ENCODE peak calls at places on chromosomes 2 and 18, in five cellular contexts. One of them, this sample, is unnamed.

GRCh38 chr2:197261808-197262226 is 48.8 kb downstream of the ANKRD44 start:
- DNase-seq in GM12878: peak
- DNase-seq in endothelial cell of umbilical vein: peak
- DNase-seq in fibroblast of lung: peak
- DNase-seq in astrocyte: peak
- DNase-seq in this sample: no peak

GRCh38 chr2:73293534-73294171 is at the start of gene EGR4:
- DNase-seq in GM12878: peak
- DNase-seq in endothelial cell of umbilical vein: peak
- DNase-seq in fibroblast of lung: peak
- DNase-seq in astrocyte: peak
- DNase-seq in this sample: peak

GRCh38 chr2:220811952-220812570 is 760.0 kb downstream of the EPHA4 start:
- DNase-seq in GM12878: no peak
- DNase-seq in endothelial cell of umbilical vein: no peak
- DNase-seq in fibroblast of lung: peak
- DNase-seq in astrocyte: peak
- DNase-seq in this sample: no peak

GRCh38 chr2:99066602-99067001 is 74.9 kb upstream of the C2orf15 start:
- DNase-seq in GM12878: peak
- DNase-seq in endothelial cell of umbilical vein: peak
- DNase-seq in fibroblast of lung: peak
- DNase-seq in astrocyte: peak
- DNase-seq in this sample: peak

GRCh38 chr2:174492963-174493431 is 6.2 kb upstream of the GPR155 start:
- DNase-seq in GM12878: peak
- DNase-seq in endothelial cell of umbilical vein: no peak
- DNase-seq in fibroblast of lung: no peak
- DNase-seq in astrocyte: no peak
- DNase-seq in this sample: no peak

GRCh38 chr2:232632904-232633412 is 446 bp upstream of the EFHD1 start:
- DNase-seq in GM12878: no peak
- DNase-seq in endothelial cell of umbilical vein: no peak
- DNase-seq in fibroblast of lung: peak
- DNase-seq in astrocyte: no peak
- DNase-seq in this sample: peak

GRCh38 chr2:234343297-234343696 is 153.6 kb downstream of the ARL4C start:
- DNase-seq in GM12878: no peak
- DNase-seq in endothelial cell of umbilical vein: no peak
- DNase-seq in fibroblast of lung: no peak
- DNase-seq in astrocyte: no peak
- DNase-seq in this sample: no peak

GRCh38 chr2:99935662-99936061 is 206.7 kb downstream of the AFF3 start:
- DNase-seq in GM12878: no peak
- DNase-seq in endothelial cell of umbilical vein: no peak
- DNase-seq in fibroblast of lung: no peak
- DNase-seq in astrocyte: no peak
- DNase-seq in this sample: no peak

GRCh38 chr2:121999273-121999672 is 243.8 kb downstream of the TSN start:
- DNase-seq in GM12878: no peak
- DNase-seq in endothelial cell of umbilical vein: peak
- DNase-seq in fibroblast of lung: peak
- DNase-seq in astrocyte: peak
- DNase-seq in this sample: no peak

GRCh38 chr2:43754180-43754579 is 19.7 kb upstream of the DYNC2LI1 start:
- DNase-seq in GM12878: no peak
- DNase-seq in endothelial cell of umbilical vein: no peak
- DNase-seq in fibroblast of lung: no peak
- DNase-seq in astrocyte: no peak
- DNase-seq in this sample: no peak

GRCh38 chr2:180675170-180675569 is 305.2 kb upstream of the UBE2E3 start:
- DNase-seq in GM12878: no peak
- DNase-seq in endothelial cell of umbilical vein: no peak
- DNase-seq in fibroblast of lung: no peak
- DNase-seq in astrocyte: no peak
- DNase-seq in this sample: no peak

GRCh38 chr18:56756971-56757370 is 105.8 kb downstream of the WDR7 start:
- DNase-seq in GM12878: no peak
- DNase-seq in endothelial cell of umbilical vein: no peak
- DNase-seq in fibroblast of lung: no peak
- DNase-seq in astrocyte: no peak
- DNase-seq in this sample: no peak

GRCh38 chr2:61178603-61179545 is 16.9 kb downstream of the C2orf74 start:
- DNase-seq in GM12878: no peak
- DNase-seq in endothelial cell of umbilical vein: no peak
- DNase-seq in fibroblast of lung: peak
- DNase-seq in astrocyte: peak
- DNase-seq in this sample: peak

GRCh38 chr2:240505946-240506345 is 51.8 kb downstream of the ANKMY1 start:
- DNase-seq in GM12878: no peak
- DNase-seq in endothelial cell of umbilical vein: no peak
- DNase-seq in fibroblast of lung: no peak
- DNase-seq in astrocyte: no peak
- DNase-seq in this sample: peak

GRCh38 chr2:131673400-131674173 is 145.9 kb downstream of the CCDC74A start:
- DNase-seq in GM12878: no peak
- DNase-seq in endothelial cell of umbilical vein: peak
- DNase-seq in fibroblast of lung: peak
- DNase-seq in astrocyte: no peak
- DNase-seq in this sample: peak

GRCh38 chr2:211591456-211591855 is 947.1 kb downstream of the ERBB4 start:
- DNase-seq in GM12878: no peak
- DNase-seq in endothelial cell of umbilical vein: no peak
- DNase-seq in fibroblast of lung: no peak
- DNase-seq in astrocyte: no peak
- DNase-seq in this sample: no peak

GRCh38 chr2:196238836-196239380 is 67.5 kb upstream of the STK17B start:
- DNase-seq in GM12878: no peak
- DNase-seq in endothelial cell of umbilical vein: no peak
- DNase-seq in fibroblast of lung: peak
- DNase-seq in astrocyte: peak
- DNase-seq in this sample: no peak

GRCh38 chr2:214265991-214266489 is 144.8 kb upstream of the VWC2L start:
- DNase-seq in GM12878: no peak
- DNase-seq in endothelial cell of umbilical vein: no peak
- DNase-seq in fibroblast of lung: peak
- DNase-seq in astrocyte: peak
- DNase-seq in this sample: no peak

GRCh38 chr2:234164499-234165409 is 114.3 kb downstream of the SPP2 start:
- DNase-seq in GM12878: peak
- DNase-seq in endothelial cell of umbilical vein: peak
- DNase-seq in fibroblast of lung: no peak
- DNase-seq in astrocyte: no peak
- DNase-seq in this sample: no peak

GRCh38 chr18:48104703-48105102 is 174.2 kb upstream of the SMAD2 start:
- DNase-seq in GM12878: no peak
- DNase-seq in endothelial cell of umbilical vein: no peak
- DNase-seq in fibroblast of lung: no peak
- DNase-seq in astrocyte: no peak
- DNase-seq in this sample: no peak

GRCh38 chr2:11009866-11010265 is 98.1 kb downstream of the KCNF1 start:
- DNase-seq in GM12878: no peak
- DNase-seq in endothelial cell of umbilical vein: no peak
- DNase-seq in fibroblast of lung: no peak
- DNase-seq in astrocyte: no peak
- DNase-seq in this sample: no peak

GRCh38 chr2:8805278-8806045 is 32.0 kb downstream of the KIDINS220 start:
- DNase-seq in GM12878: no peak
- DNase-seq in endothelial cell of umbilical vein: no peak
- DNase-seq in fibroblast of lung: peak
- DNase-seq in astrocyte: peak
- DNase-seq in this sample: peak

GRCh38 chr2:85355073-85355410 is 473 bp downstream of the ELMOD3 start:
- DNase-seq in GM12878: no peak
- DNase-seq in endothelial cell of umbilical vein: no peak
- DNase-seq in fibroblast of lung: no peak
- DNase-seq in astrocyte: no peak
- DNase-seq in this sample: no peak

GRCh38 chr2:199685669-199686068 is 165.3 kb downstream of the FTCDNL1 start:
- DNase-seq in GM12878: no peak
- DNase-seq in endothelial cell of umbilical vein: no peak
- DNase-seq in fibroblast of lung: no peak
- DNase-seq in astrocyte: no peak
- DNase-seq in this sample: no peak

GRCh38 chr2:38682008-38682575 is 16.2 kb downstream of the GALM start:
- DNase-seq in GM12878: no peak
- DNase-seq in endothelial cell of umbilical vein: no peak
- DNase-seq in fibroblast of lung: no peak
- DNase-seq in astrocyte: no peak
- DNase-seq in this sample: no peak

GRCh38 chr18:62566199-62566598 is 43.4 kb downstream of the ZCCHC2 start:
- DNase-seq in GM12878: no peak
- DNase-seq in endothelial cell of umbilical vein: peak
- DNase-seq in fibroblast of lung: peak
- DNase-seq in astrocyte: no peak
- DNase-seq in this sample: no peak

GRCh38 chr2:12014088-12014960 is 267.9 kb downstream of the LPIN1 start:
- DNase-seq in GM12878: no peak
- DNase-seq in endothelial cell of umbilical vein: no peak
- DNase-seq in fibroblast of lung: peak
- DNase-seq in astrocyte: peak
- DNase-seq in this sample: peak

GRCh38 chr2:8525236-8525581 is 156.6 kb upstream of the ID2 start:
- DNase-seq in GM12878: no peak
- DNase-seq in endothelial cell of umbilical vein: no peak
- DNase-seq in fibroblast of lung: no peak
- DNase-seq in astrocyte: no peak
- DNase-seq in this sample: no peak

GRCh38 chr18:44556296-44556695 is 124.4 kb upstream of the SETBP1 start:
- DNase-seq in GM12878: no peak
- DNase-seq in endothelial cell of umbilical vein: no peak
- DNase-seq in fibroblast of lung: no peak
- DNase-seq in astrocyte: no peak
- DNase-seq in this sample: no peak

GRCh38 chr18:3453540-3454364 is 3.8 kb downstream of the TGIF1 start:
- DNase-seq in GM12878: no peak
- DNase-seq in endothelial cell of umbilical vein: peak
- DNase-seq in fibroblast of lung: peak
- DNase-seq in astrocyte: peak
- DNase-seq in this sample: peak

GRCh38 chr2:95346236-95346737 is 49.1 kb downstream of the KCNIP3 start:
- DNase-seq in GM12878: no peak
- DNase-seq in endothelial cell of umbilical vein: no peak
- DNase-seq in fibroblast of lung: peak
- DNase-seq in astrocyte: no peak
- DNase-seq in this sample: peak

GRCh38 chr2:38274286-38275276 is 102.5 kb downstream of the ATL2 start:
- DNase-seq in GM12878: peak
- DNase-seq in endothelial cell of umbilical vein: peak
- DNase-seq in fibroblast of lung: peak
- DNase-seq in astrocyte: peak
- DNase-seq in this sample: peak

GRCh38 chr2:237873961-237874551 is 14.6 kb downstream of the RAMP1 start:
- DNase-seq in GM12878: no peak
- DNase-seq in endothelial cell of umbilical vein: no peak
- DNase-seq in fibroblast of lung: no peak
- DNase-seq in astrocyte: no peak
- DNase-seq in this sample: no peak

GRCh38 chr2:110157153-110157793 is 41.7 kb upstream of the MALL start:
- DNase-seq in GM12878: peak
- DNase-seq in endothelial cell of umbilical vein: peak
- DNase-seq in fibroblast of lung: peak
- DNase-seq in astrocyte: peak
- DNase-seq in this sample: no peak

GRCh38 chr2:242022550-242023290 is 153.2 kb downstream of the RTP5 start:
- DNase-seq in GM12878: no peak
- DNase-seq in endothelial cell of umbilical vein: no peak
- DNase-seq in fibroblast of lung: no peak
- DNase-seq in astrocyte: no peak
- DNase-seq in this sample: no peak

GRCh38 chr2:204033601-204034495 is 97.3 kb downstream of the ICOS start:
- DNase-seq in GM12878: no peak
- DNase-seq in endothelial cell of umbilical vein: peak
- DNase-seq in fibroblast of lung: no peak
- DNase-seq in astrocyte: no peak
- DNase-seq in this sample: no peak
- H2AFZ ChIP-seq in GM12878: no peak
- H2AFZ ChIP-seq in endothelial cell of umbilical vein: no peak
- H2AFZ ChIP-seq in fibroblast of lung: no peak
- H2AFZ ChIP-seq in astrocyte: no peak
- H2AFZ ChIP-seq in this sample: no peak

GRCh38 chr2:23662941-23663729 is 263.8 kb downstream of the ATAD2B start:
- DNase-seq in GM12878: no peak
- DNase-seq in endothelial cell of umbilical vein: no peak
- DNase-seq in fibroblast of lung: no peak
- DNase-seq in astrocyte: no peak
- DNase-seq in this sample: peak
- H3K27ac ChIP-seq in GM12878: no peak
- H3K27ac ChIP-seq in endothelial cell of umbilical vein: no peak
- H3K27ac ChIP-seq in fibroblast of lung: no peak
- H3K27ac ChIP-seq in astrocyte: no peak
- H3K27ac ChIP-seq in this sample: no peak

DNA sequence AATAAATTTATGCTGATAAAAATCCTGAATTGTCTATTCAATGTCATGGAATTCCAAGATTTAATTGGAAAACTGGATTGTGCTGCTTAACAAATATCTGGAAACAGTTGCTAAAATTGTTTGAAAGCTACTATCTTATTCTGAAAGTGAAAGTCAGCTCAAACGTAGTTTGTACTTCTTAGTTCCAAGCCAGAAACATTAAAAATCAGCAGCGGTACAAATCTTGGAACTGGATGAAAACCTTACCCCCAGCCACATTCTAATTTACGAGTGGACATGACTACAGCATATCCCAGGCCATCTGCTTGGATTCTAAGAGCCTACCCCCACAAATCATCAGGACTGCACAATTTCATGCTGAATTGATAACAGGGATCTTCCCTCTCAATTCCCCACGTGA is 158.6 kb upstream of the NCKAP5 start:
- DNase-seq in GM12878: no peak
- DNase-seq in endothelial cell of umbilical vein: peak
- DNase-seq in fibroblast of lung: no peak
- DNase-seq in astrocyte: no peak
- DNase-seq in this sample: no peak
- H2AFZ ChIP-seq in GM12878: peak
- H2AFZ ChIP-seq in endothelial cell of umbilical vein: peak
- H2AFZ ChIP-seq in fibroblast of lung: peak
- H2AFZ ChIP-seq in astrocyte: peak
- H2AFZ ChIP-seq in this sample: peak

GRCh38 chr18:77068321-77068841 is 64.2 kb downstream of the MBP start:
- DNase-seq in GM12878: peak
- DNase-seq in endothelial cell of umbilical vein: no peak
- DNase-seq in fibroblast of lung: peak
- DNase-seq in astrocyte: peak
- DNase-seq in this sample: no peak

GRCh38 chr18:77066689-77067088 is 65.9 kb downstream of the MBP start:
- DNase-seq in GM12878: no peak
- DNase-seq in endothelial cell of umbilical vein: no peak
- DNase-seq in fibroblast of lung: no peak
- DNase-seq in astrocyte: no peak
- DNase-seq in this sample: no peak

GRCh38 chr18:77065221-77065981 is 67.2 kb downstream of the MBP start:
- DNase-seq in GM12878: peak
- DNase-seq in endothelial cell of umbilical vein: peak
- DNase-seq in fibroblast of lung: peak
- DNase-seq in astrocyte: peak
- DNase-seq in this sample: no peak

GRCh38 chr18:77067315-77068061 is 65.1 kb downstream of the MBP start:
- DNase-seq in GM12878: peak
- DNase-seq in endothelial cell of umbilical vein: peak
- DNase-seq in fibroblast of lung: peak
- DNase-seq in astrocyte: peak
- DNase-seq in this sample: no peak

GRCh38 chr18:77066101-77066500 is 66.5 kb downstream of the MBP start:
- DNase-seq in GM12878: no peak
- DNase-seq in endothelial cell of umbilical vein: no peak
- DNase-seq in fibroblast of lung: no peak
- DNase-seq in astrocyte: no peak
- DNase-seq in this sample: no peak
- H3K27ac ChIP-seq in GM12878: peak
- H3K27ac ChIP-seq in endothelial cell of umbilical vein: no peak
- H3K27ac ChIP-seq in fibroblast of lung: peak
- H3K27ac ChIP-seq in astrocyte: peak
- H3K27ac ChIP-seq in this sample: peak